ENCODE peak calls at places on chromosomes 4 and X, in five cellular contexts. P is mammary epithelial cell, I is psoas muscle, C is uterus, B is IMR-90. K is an unnamed sample.

GRCh38 chr4:76178296-76178695 is 30.1 kb upstream of the NUP54 start:
- DNase-seq in I (no peak), P (no peak), C (no peak), B (no peak), K (no peak)

GRCh38 chr4:176444741-176445140 is 125.0 kb downstream of the SPCS3 start:
- DNase-seq in B (peak; percentile 91), P (peak; percentile 59), I (no peak), C (no peak), K (no peak)

GRCh38 chr4:25859429-25860148 is 3.2 kb downstream of the SEL1L3 start:
- DNase-seq in C (no peak), P (no peak), B (no peak), I (no peak), K (no peak)

GRCh38 chrX:145817299-145817665 is 347 bp upstream of the SLITRK2 start:
- DNase-seq in P (no peak), I (peak; percentile 44), C (no peak), B (no peak), K (no peak)

GRCh38 chr4:122990891-122991290 is 68.5 kb upstream of the NUDT6 start:
- DNase-seq in P (no peak), I (no peak), C (no peak), B (no peak), K (no peak)

GRCh38 chr4:73776363-73776762 is 36.0 kb downstream of the CXCL8 start:
- DNase-seq in P (peak; percentile 77), I (no peak), C (peak; percentile 51), B (peak; percentile 81), K (no peak)

GRCh38 chr4:7806080-7806630 is 133.5 kb downstream of the AFAP1 start:
- DNase-seq in I (peak; percentile 86), B (peak; percentile 68), C (peak; percentile 86), P (no peak), K (peak; percentile 88)

GRCh38 chr4:62193726-62194125 is 993.6 kb downstream of the ADGRL3 start:
- DNase-seq in P (no peak), C (no peak), B (no peak), I (no peak), K (no peak)

DNA sequence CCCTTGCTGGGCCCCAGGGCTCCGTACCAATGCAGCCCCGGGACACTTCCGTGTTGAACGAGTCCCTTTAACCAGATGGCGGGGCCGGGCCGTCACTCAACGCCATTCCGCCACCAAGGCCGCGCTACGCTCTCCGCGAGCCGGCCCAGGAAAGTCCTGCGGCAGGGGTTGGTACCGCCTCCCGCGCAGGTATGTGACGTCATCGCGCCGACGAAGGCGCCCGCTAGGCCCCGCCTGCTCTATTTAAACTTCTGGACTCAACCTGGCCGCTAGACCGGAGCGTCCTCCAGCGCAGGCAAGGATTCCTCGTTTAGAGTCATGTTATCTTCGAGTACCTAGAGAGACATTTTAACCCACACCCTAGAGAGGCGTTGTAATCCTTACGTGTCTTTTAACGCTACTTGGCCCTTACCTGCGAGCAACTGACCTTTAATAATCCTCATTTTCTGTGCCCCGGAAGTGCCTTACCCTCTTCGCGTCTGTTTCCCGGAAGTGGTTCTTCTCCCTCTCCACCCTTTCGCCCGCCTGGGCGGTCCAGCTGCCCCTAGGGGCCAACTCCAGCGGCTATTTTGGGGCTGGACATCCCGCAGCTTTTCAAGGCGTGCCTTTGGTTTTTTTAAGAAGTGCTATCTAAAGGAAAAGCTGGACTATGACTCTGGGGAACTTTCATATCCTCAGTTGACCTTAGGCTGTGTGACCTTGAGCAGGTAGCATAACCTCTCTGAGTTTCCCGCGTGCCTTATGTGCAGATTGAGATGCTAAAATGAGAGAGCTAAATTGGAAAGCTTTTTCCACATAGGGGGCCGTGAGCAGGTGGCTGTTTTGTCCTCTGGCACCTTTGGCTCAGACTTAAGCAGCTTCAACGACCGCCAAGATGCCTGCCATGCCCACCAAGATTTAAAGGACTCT is at the start of gene PNPLA4:
- DNase-seq in I (peak; percentile 89), B (peak; percentile 64), P (peak; percentile 87), C (peak; percentile 66), K (peak; percentile 77)
- TF ChIP-seq CTCF in I (peak; percentile 19), B (no peak), P (peak; percentile 28), C (no peak), K (peak; percentile 48)

GRCh38 chrX:42943051-42943450 is 165.1 kb upstream of the PPP1R2C start:
- DNase-seq in I (no peak), B (no peak), P (no peak), C (no peak), K (no peak)
- H3K9me3 ChIP-seq in I (no peaks in the 10 kb centered on the region), B (no peaks in the 10 kb centered on the region), P (no peaks in the 10 kb centered on the region), C (no peaks in the 10 kb centered on the region), K (no peaks in the 10 kb centered on the region)

GRCh38 chrX:120456973-120457372 is 12.1 kb downstream of the LAMP2 start:
- DNase-seq in P (peak; percentile 64), C (no peak), I (no peak), B (peak; percentile 21), K (no peak)
- H3K27ac ChIP-seq in P (peak overlapping the region; percentile 85), C (no peak overlapping the region), I (no peak overlapping the region), B (no peak overlapping the region), K (no peak overlapping the region)

GRCh38 chr4:3628868-3629175 is 96.6 kb upstream of the LRPAP1 start:
- DNase-seq in I (no peak), C (peak; percentile 8), P (no peak), B (no peak), K (no peak)
- TF ChIP-seq CTCF in I (no peak), C (no peak), P (no peak), B (no peak), K (no peak)

GRCh38 chrX:152024710-152025109 is 50.2 kb upstream of the GABRE start:
- DNase-seq in B (no peak), I (no peak), P (no peak), C (no peak), K (no peak)

GRCh38 chrX:152025656-152026440 is 51.4 kb upstream of the GABRE start:
- DNase-seq in C (no peak), I (no peak), B (no peak), P (peak; percentile 2), K (no peak)

DNA sequence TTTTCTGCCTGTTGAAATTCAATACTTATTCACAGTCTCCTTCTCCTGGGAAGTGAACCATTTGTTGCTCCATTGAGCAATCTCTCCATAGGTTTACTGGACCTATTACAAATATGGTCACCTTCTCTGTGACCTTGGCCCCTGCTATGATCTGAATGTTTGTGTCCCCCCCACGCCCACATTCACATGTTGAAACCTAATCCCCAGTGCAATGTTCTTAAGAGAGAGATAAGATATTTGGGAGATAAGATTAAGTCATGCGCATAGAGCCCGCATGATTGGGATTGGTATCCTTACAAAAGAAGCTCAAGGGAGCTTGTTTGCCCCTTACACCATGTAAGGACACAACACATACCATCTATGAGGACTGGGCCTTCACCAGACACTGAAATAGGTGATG is 54.1 kb upstream of the GABRE start:
- DNase-seq in C (no peak), B (no peak), P (no peak), I (no peak), K (no peak)
- H3K9me3 ChIP-seq in C (no peaks in the 10 kb centered on the region), B (peaks cover 7% of the 10 kb centered on the region), P (peaks cover 3% of the 10 kb centered on the region), I (no peaks in the 10 kb centered on the region), K (no peaks in the 10 kb centered on the region)

GRCh38 chr4:153116101-153116680 is 88.1 kb upstream of the TRIM2 start:
- DNase-seq in I (no peak), B (no peak), P (no peak), C (no peak), K (no peak)
- H3K27ac ChIP-seq in I (no peak overlapping the region), B (no peak overlapping the region), P (peak overlapping the region; percentile 71), C (peak overlapping the region; percentile 47), K (no peak overlapping the region)

GRCh38 chrX:116194649-116195048 is 24.1 kb downstream of the AGTR2 start:
- DNase-seq in B (no peak), P (no peak), I (no peak), C (no peak), K (no peak)

GRCh38 chrX:116198235-116198634 is 27.7 kb downstream of the AGTR2 start:
- DNase-seq in I (no peak), C (no peak), B (no peak), P (no peak), K (no peak)

DNA sequence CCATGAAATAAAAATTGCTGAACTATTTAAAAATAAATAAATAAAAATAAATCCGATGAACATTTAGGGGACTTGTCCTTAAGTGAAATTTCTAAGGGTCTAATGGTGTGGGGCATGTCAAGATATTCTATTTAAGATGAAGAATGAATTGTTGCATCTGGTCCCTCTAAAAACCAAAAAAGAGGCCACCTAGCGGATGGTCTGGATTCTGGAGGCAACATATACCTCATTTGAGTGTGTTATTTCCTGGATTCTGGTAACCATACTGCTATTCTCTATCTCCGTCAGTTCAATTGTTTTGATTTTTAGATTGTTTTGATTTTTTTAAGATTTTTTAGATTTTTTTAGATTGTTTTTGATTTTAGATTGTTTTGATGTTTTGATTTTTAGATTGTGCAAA is 28.3 kb downstream of the AGTR2 start:
- DNase-seq in B (no peak), C (no peak), I (no peak), P (no peak), K (no peak)
- TF ChIP-seq CTCF in B (no peak), C (no peak), I (no peak), P (peak; percentile 30), K (no peak)